ENCODE peak calls at places on chromosomes 11 and 22, in nine cellular contexts. A, P, N, V, J, L, U, R and K are unnamed samples.

GRCh38 chr11:77213029-77213579 is 85.1 kb downstream of the MYO7A start:
- DNase-seq in A (no peak), J (no peak), P (no peak), L (no peak), V (peak), R (no peak), N (no peak), U (no peak), K (no peak)

GRCh38 chr11:60127311-60127811 is 38.9 kb downstream of the MS4A2 start:
- DNase-seq in L (no peak), A (no peak), N (no peak), P (peak), R (no peak), U (no peak), V (no peak), J (peak), K (peak)

GRCh38 chr11:28457481-28458145 is 349.4 kb downstream of the METTL15 start:
- DNase-seq in V (no peak), N (no peak), P (no peak), U (no peak), J (no peak), A (no peak), R (no peak), L (no peak), K (no peak)

GRCh38 chr22:24407884-24408283 is 19.5 kb upstream of the ADORA2A start:
- DNase-seq in R (no peak), U (no peak), N (no peak), V (no peak), J (no peak), A (no peak), P (no peak), L (no peak), K (no peak)

GRCh38 chr11:102564110-102564509 is 33.6 kb upstream of the MMP7 start:
- DNase-seq in J (no peak), A (no peak), L (no peak), U (no peak), V (no peak), P (peak), R (peak), N (peak), K (peak)

GRCh38 chr11:76588455-76589325 is 81.9 kb downstream of the LRRC32 start:
- DNase-seq in P (peak), V (peak), R (peak), J (no peak), L (no peak), U (peak), A (no peak), N (peak), K (no peak)

GRCh38 chr11:6608011-6608410 is 4.0 kb downstream of the TAF10 start:
- DNase-seq in V (peak), U (no peak), J (no peak), A (no peak), N (no peak), R (no peak), P (no peak), L (no peak), K (no peak)

GRCh38 chr11:7605544-7605943 is 67.8 kb downstream of the CYB5R2 start:
- DNase-seq in N (no peak), L (no peak), P (no peak), A (no peak), J (no peak), V (no peak), U (no peak), R (peak), K (peak)

GRCh38 chr11:47359162-47359561 is 6.7 kb upstream of the MYBPC3 start:
- DNase-seq in J (no peak), V (no peak), P (no peak), N (no peak), L (no peak), R (no peak), U (no peak), A (no peak), K (no peak)

GRCh38 chr11:17873571-17873970 is 139.0 kb downstream of the KCNC1 start:
- DNase-seq in V (no peak), R (no peak), P (no peak), U (no peak), J (no peak), N (no peak), L (no peak), A (no peak), K (no peak)

GRCh38 chr22:33873186-33873585 is 47.1 kb downstream of the LARGE1 start:
- DNase-seq in U (no peak), L (no peak), A (peak), P (no peak), R (no peak), V (no peak), J (no peak), N (no peak), K (peak)

GRCh38 chr22:38081941-38082828 is 1.8 kb downstream of the SLC16A8 start:
- DNase-seq in N (no peak), R (no peak), U (no peak), L (no peak), J (no peak), V (no peak), A (no peak), P (no peak), K (no peak)

GRCh38 chr11:5666396-5666780 is 18.5 kb downstream of the TRIM5 start:
- DNase-seq in R (no peak), J (no peak), V (no peak), N (no peak), P (no peak), L (no peak), U (no peak), A (no peak), K (no peak)

GRCh38 chr22:50670914-50671538 is 1.6 kb upstream of the SHANK3 start:
- DNase-seq in V (no peak), A (no peak), P (no peak), R (no peak), N (no peak), U (no peak), L (no peak), J (no peak), K (no peak)

GRCh38 chr11:63869686-63870085 is 30.8 kb downstream of the MARK2 start:
- DNase-seq in A (no peak), J (no peak), U (no peak), L (no peak), V (peak), P (no peak), N (no peak), R (no peak), K (peak)

GRCh38 chr11:9748361-9748970 is 84.6 kb downstream of the SWAP70 start:
- DNase-seq in V (peak), J (peak), U (peak), A (no peak), P (peak), R (peak), N (peak), L (peak), K (peak)